ENCODE peak calls at places on chromosomes 5 and 9, in seven cellular contexts. One of them, this sample, is unnamed.
A peak's percentile ranks its signal among the peaks of the same experiment; 100 is the strongest.

GRCh38 chr5:138054206-138054605 is 21.3 kb upstream of the FAM13B start:
- DNase-seq in posterior cingulate gyrus: no peak
- DNase-seq in amniotic stem cell: no peak
- DNase-seq in AG04450: no peak
- DNase-seq in EH: no peak
- DNase-seq in nucleus accumbens: no peak
- DNase-seq in stimulated activated naive B cell treated with anti-CD40 and anti-IgM and Interleukin-4, amounts not matched to agents 10 μg/mL and 1 μg/mL and 100 μg/mL, for 72 hours: no peak
- DNase-seq in this sample: no peak

GRCh38 chr9:6229604-6230003 is 14.0 kb downstream of the IL33 start:
- DNase-seq in posterior cingulate gyrus: no peak
- DNase-seq in amniotic stem cell: no peak
- DNase-seq in AG04450: no peak
- DNase-seq in EH: no peak
- DNase-seq in nucleus accumbens: no peak
- DNase-seq in stimulated activated naive B cell treated with anti-CD40 and anti-IgM and Interleukin-4, amounts not matched to agents 10 μg/mL and 1 μg/mL and 100 μg/mL, for 72 hours: no peak
- DNase-seq in this sample: no peak

GRCh38 chr5:92513067-92513466 is 1068.0 kb downstream of the NR2F1-AS1 start:
- DNase-seq in posterior cingulate gyrus: no peak
- DNase-seq in amniotic stem cell: no peak
- DNase-seq in AG04450: no peak
- DNase-seq in EH: no peak
- DNase-seq in nucleus accumbens: no peak
- DNase-seq in stimulated activated naive B cell treated with anti-CD40 and anti-IgM and Interleukin-4, amounts not matched to agents 10 μg/mL and 1 μg/mL and 100 μg/mL, for 72 hours: no peak
- DNase-seq in this sample: no peak

GRCh38 chr9:76996700-76997099 is 22.8 kb upstream of the FOXB2 start:
- DNase-seq in posterior cingulate gyrus: no peak
- DNase-seq in amniotic stem cell: peak; percentile 5
- DNase-seq in AG04450: no peak
- DNase-seq in EH: peak; percentile 48
- DNase-seq in nucleus accumbens: no peak
- DNase-seq in stimulated activated naive B cell treated with anti-CD40 and anti-IgM and Interleukin-4, amounts not matched to agents 10 μg/mL and 1 μg/mL and 100 μg/mL, for 72 hours: no peak
- DNase-seq in this sample: no peak

GRCh38 chr5:2746642-2747041 is 4.8 kb downstream of the IRX2 start:
- DNase-seq in posterior cingulate gyrus: no peak
- DNase-seq in amniotic stem cell: no peak
- DNase-seq in AG04450: no peak
- DNase-seq in EH: peak; percentile 50
- DNase-seq in nucleus accumbens: no peak
- DNase-seq in stimulated activated naive B cell treated with anti-CD40 and anti-IgM and Interleukin-4, amounts not matched to agents 10 μg/mL and 1 μg/mL and 100 μg/mL, for 72 hours: no peak
- DNase-seq in this sample: no peak

GRCh38 chr9:136544549-136545064 is 1.2 kb downstream of the NOTCH1 start:
- DNase-seq in posterior cingulate gyrus: peak; percentile 86
- DNase-seq in amniotic stem cell: no peak
- DNase-seq in AG04450: no peak
- DNase-seq in EH: peak; percentile 50
- DNase-seq in nucleus accumbens: peak; percentile 81
- DNase-seq in stimulated activated naive B cell treated with anti-CD40 and anti-IgM and Interleukin-4, amounts not matched to agents 10 μg/mL and 1 μg/mL and 100 μg/mL, for 72 hours: peak; percentile 47
- DNase-seq in this sample: no peak

GRCh38 chr5:159262472-159262858 is 625 bp upstream of the UBLCP1 start:
- DNase-seq in posterior cingulate gyrus: no peak
- DNase-seq in amniotic stem cell: peak; percentile 13
- DNase-seq in AG04450: no peak
- DNase-seq in EH: no peak
- DNase-seq in nucleus accumbens: no peak
- DNase-seq in stimulated activated naive B cell treated with anti-CD40 and anti-IgM and Interleukin-4, amounts not matched to agents 10 μg/mL and 1 μg/mL and 100 μg/mL, for 72 hours: no peak
- DNase-seq in this sample: no peak

GRCh38 chr5:67548520-67549262 is 352.1 kb upstream of the CD180 start:
- DNase-seq in posterior cingulate gyrus: no peak
- DNase-seq in amniotic stem cell: no peak
- DNase-seq in AG04450: no peak
- DNase-seq in EH: no peak
- DNase-seq in nucleus accumbens: no peak
- DNase-seq in stimulated activated naive B cell treated with anti-CD40 and anti-IgM and Interleukin-4, amounts not matched to agents 10 μg/mL and 1 μg/mL and 100 μg/mL, for 72 hours: no peak
- DNase-seq in this sample: no peak

GRCh38 chr5:109656829-109657228 is 32.9 kb upstream of the MAN2A1 start:
- DNase-seq in posterior cingulate gyrus: peak; percentile 45
- DNase-seq in amniotic stem cell: peak; percentile 38
- DNase-seq in AG04450: no peak
- DNase-seq in EH: peak; percentile 81
- DNase-seq in nucleus accumbens: no peak
- DNase-seq in stimulated activated naive B cell treated with anti-CD40 and anti-IgM and Interleukin-4, amounts not matched to agents 10 μg/mL and 1 μg/mL and 100 μg/mL, for 72 hours: no peak
- DNase-seq in this sample: no peak

GRCh38 chr5:113574417-113574816 is 60.9 kb downstream of the YTHDC2 start:
- DNase-seq in posterior cingulate gyrus: no peak
- DNase-seq in amniotic stem cell: no peak
- DNase-seq in AG04450: peak; percentile 76
- DNase-seq in EH: peak; percentile 88
- DNase-seq in nucleus accumbens: no peak
- DNase-seq in stimulated activated naive B cell treated with anti-CD40 and anti-IgM and Interleukin-4, amounts not matched to agents 10 μg/mL and 1 μg/mL and 100 μg/mL, for 72 hours: no peak
- DNase-seq in this sample: no peak

GRCh38 chr5:8005416-8005815 is 136.5 kb downstream of the MTRR start:
- DNase-seq in posterior cingulate gyrus: no peak
- DNase-seq in amniotic stem cell: no peak
- DNase-seq in AG04450: no peak
- DNase-seq in EH: no peak
- DNase-seq in nucleus accumbens: no peak
- DNase-seq in stimulated activated naive B cell treated with anti-CD40 and anti-IgM and Interleukin-4, amounts not matched to agents 10 μg/mL and 1 μg/mL and 100 μg/mL, for 72 hours: no peak
- DNase-seq in this sample: no peak

GRCh38 chr5:125295405-125295872 is 549.0 kb upstream of the ZNF608 start:
- DNase-seq in posterior cingulate gyrus: no peak
- DNase-seq in amniotic stem cell: no peak
- DNase-seq in AG04450: no peak
- DNase-seq in EH: peak; percentile 51
- DNase-seq in nucleus accumbens: no peak
- DNase-seq in stimulated activated naive B cell treated with anti-CD40 and anti-IgM and Interleukin-4, amounts not matched to agents 10 μg/mL and 1 μg/mL and 100 μg/mL, for 72 hours: no peak
- DNase-seq in this sample: no peak

GRCh38 chr9:12955510-12956163 is 180.8 kb downstream of the LURAP1L start:
- DNase-seq in posterior cingulate gyrus: no peak
- DNase-seq in amniotic stem cell: no peak
- DNase-seq in AG04450: no peak
- DNase-seq in EH: no peak
- DNase-seq in nucleus accumbens: no peak
- DNase-seq in stimulated activated naive B cell treated with anti-CD40 and anti-IgM and Interleukin-4, amounts not matched to agents 10 μg/mL and 1 μg/mL and 100 μg/mL, for 72 hours: no peak
- DNase-seq in this sample: no peak

GRCh38 chr9:130309689-130310455 is 44.3 kb downstream of the HMCN2 start:
- DNase-seq in posterior cingulate gyrus: no peak
- DNase-seq in amniotic stem cell: no peak
- DNase-seq in AG04450: no peak
- DNase-seq in EH: no peak
- DNase-seq in nucleus accumbens: no peak
- DNase-seq in stimulated activated naive B cell treated with anti-CD40 and anti-IgM and Interleukin-4, amounts not matched to agents 10 μg/mL and 1 μg/mL and 100 μg/mL, for 72 hours: no peak
- DNase-seq in this sample: no peak

GRCh38 chr5:80453372-80453771 is 34.5 kb upstream of the FAM151B start:
- DNase-seq in posterior cingulate gyrus: no peak
- DNase-seq in amniotic stem cell: no peak
- DNase-seq in AG04450: no peak
- DNase-seq in EH: no peak
- DNase-seq in nucleus accumbens: no peak
- DNase-seq in stimulated activated naive B cell treated with anti-CD40 and anti-IgM and Interleukin-4, amounts not matched to agents 10 μg/mL and 1 μg/mL and 100 μg/mL, for 72 hours: no peak
- DNase-seq in this sample: no peak

GRCh38 chr5:16952968-16953671 is 17.0 kb upstream of the MYO10 start:
- DNase-seq in posterior cingulate gyrus: no peak
- DNase-seq in amniotic stem cell: no peak
- DNase-seq in AG04450: no peak
- DNase-seq in EH: no peak
- DNase-seq in nucleus accumbens: no peak
- DNase-seq in stimulated activated naive B cell treated with anti-CD40 and anti-IgM and Interleukin-4, amounts not matched to agents 10 μg/mL and 1 μg/mL and 100 μg/mL, for 72 hours: no peak
- DNase-seq in this sample: no peak

GRCh38 chr5:181159286-181160143 is 12.1 kb downstream of the OR2V2 start:
- DNase-seq in posterior cingulate gyrus: peak; percentile 96
- DNase-seq in amniotic stem cell: peak; percentile 56
- DNase-seq in AG04450: peak; percentile 38
- DNase-seq in EH: peak; percentile 81
- DNase-seq in nucleus accumbens: peak; percentile 76
- DNase-seq in stimulated activated naive B cell treated with anti-CD40 and anti-IgM and Interleukin-4, amounts not matched to agents 10 μg/mL and 1 μg/mL and 100 μg/mL, for 72 hours: peak; percentile 75
- DNase-seq in this sample: no peak

GRCh38 chr5:72314571-72315172 is 5.4 kb downstream of the MRPS27 start:
- DNase-seq in posterior cingulate gyrus: no peak
- DNase-seq in amniotic stem cell: no peak
- DNase-seq in AG04450: peak; percentile 47
- DNase-seq in EH: peak; percentile 55
- DNase-seq in nucleus accumbens: no peak
- DNase-seq in stimulated activated naive B cell treated with anti-CD40 and anti-IgM and Interleukin-4, amounts not matched to agents 10 μg/mL and 1 μg/mL and 100 μg/mL, for 72 hours: no peak
- DNase-seq in this sample: no peak

GRCh38 chr5:119417891-119418781 is 34.2 kb upstream of the HSD17B4 start:
- DNase-seq in posterior cingulate gyrus: no peak
- DNase-seq in amniotic stem cell: peak; percentile 50
- DNase-seq in AG04450: no peak
- DNase-seq in EH: peak; percentile 84
- DNase-seq in nucleus accumbens: no peak
- DNase-seq in stimulated activated naive B cell treated with anti-CD40 and anti-IgM and Interleukin-4, amounts not matched to agents 10 μg/mL and 1 μg/mL and 100 μg/mL, for 72 hours: no peak
- DNase-seq in this sample: no peak

This sample was measured in GM12878.